ENCODE peak calls at places on chromosomes 11 and 22, in five cellular contexts. D is mesenchymal stem cell, R is thoracic aorta, Y is GM12878, Z is psoas muscle. K is an unnamed sample. For H3K4me1 and H3K27me3, the result is how much of the 10 kb centered on the place peaks cover.

GRCh38 chr22:33969052-33969451 is 48.8 kb upstream of the LARGE1 start:
- DNase-seq in D (no peak), R (no peak), Y (no peak), Z (no peak), K (no peak)

GRCh38 chr11:27229511-27230174 is 133.4 kb downstream of the CCDC34 start:
- DNase-seq in D (no peak), R (no peak), Y (no peak), Z (no peak), K (no peak)

GRCh38 chr11:69801513-69802335 is 17.5 kb downstream of the FGF3 start:
- DNase-seq in D (peak), R (no peak), Y (no peak), Z (no peak), K (peak)

GRCh38 chr11:128914216-128915147 is 23.3 kb downstream of the KCNJ5 start:
- DNase-seq in D (no peak), R (no peak), Y (no peak), Z (no peak), K (no peak)

GRCh38 chr11:66070604-66071325 is 693 bp downstream of the PACS1 start:
- DNase-seq in D (peak), R (no peak), Y (no peak), Z (peak), K (peak)

GRCh38 chr11:118406599-118407166 is 5.3 kb downstream of the ATP5MG start:
- DNase-seq in D (peak), R (no peak), Y (peak), Z (no peak), K (no peak)

GRCh38 chr22:22945195-22945594 is 57.6 kb downstream of the IGLL5 start:
- DNase-seq in D (no peak), R (no peak), Y (no peak), Z (no peak), K (no peak)

GRCh38 chr22:44277404-44278135 is 35.2 kb downstream of the SHISAL1 start:
- DNase-seq in D (no peak), R (no peak), Y (no peak), Z (no peak), K (no peak)

GRCh38 chr11:18501629-18502028 is 25.1 kb downstream of the TSG101 start:
- DNase-seq in D (no peak), R (no peak), Y (no peak), Z (no peak), K (no peak)

GRCh38 chr22:26848244-26848920 is 191.0 kb downstream of the MIAT start:
- DNase-seq in D (peak), R (no peak), Y (no peak), Z (peak), K (peak)

GRCh38 chr11:117819096-117820040 is 5.2 kb downstream of the FXYD2 start:
- DNase-seq in D (peak), R (no peak), Y (no peak), Z (peak), K (no peak)

GRCh38 chr11:114154271-114155047 is 94.9 kb downstream of the ZBTB16 start:
- DNase-seq in D (peak), R (no peak), Y (no peak), Z (peak), K (no peak)

GRCh38 chr11:82194521-82194920 is 539.1 kb downstream of the FAM181B start:
- DNase-seq in D (no peak), R (no peak), Y (no peak), Z (no peak), K (no peak)

GRCh38 chr22:30305906-30306628 is 16.8 kb upstream of the CASTOR1 start:
- DNase-seq in D (no peak), R (no peak), Y (no peak), Z (no peak), K (no peak)
- H3K4me1 ChIP-seq in D (half or more), R (half or more), Y (half or more), Z (under half), K (under half)

DNA sequence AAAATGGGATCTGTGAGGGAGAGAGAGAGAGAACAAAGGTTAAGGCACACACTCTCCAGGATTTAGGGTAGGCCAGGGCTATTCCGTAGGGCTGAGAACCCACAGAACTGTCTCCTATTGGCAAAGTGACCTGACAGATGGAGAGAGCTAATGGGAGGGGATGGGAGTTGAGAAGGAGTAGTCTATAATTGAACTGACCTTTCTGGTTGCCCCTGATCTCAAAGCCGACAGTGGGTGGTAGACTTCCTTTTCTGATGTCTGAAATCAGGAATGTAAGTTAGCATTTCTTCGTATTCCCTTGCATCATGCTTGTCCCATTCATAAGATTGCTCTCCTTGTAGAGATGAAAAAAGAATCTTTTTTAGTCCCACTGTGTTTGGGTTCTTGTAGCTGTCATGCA is 210.1 kb downstream of the NTM start:
- DNase-seq in D (no peak), R (no peak), Y (no peak), Z (no peak), K (no peak)
- H3K27me3 ChIP-seq in D (under half), R (under half), Y (under half), Z (under half), K (under half)

DNA sequence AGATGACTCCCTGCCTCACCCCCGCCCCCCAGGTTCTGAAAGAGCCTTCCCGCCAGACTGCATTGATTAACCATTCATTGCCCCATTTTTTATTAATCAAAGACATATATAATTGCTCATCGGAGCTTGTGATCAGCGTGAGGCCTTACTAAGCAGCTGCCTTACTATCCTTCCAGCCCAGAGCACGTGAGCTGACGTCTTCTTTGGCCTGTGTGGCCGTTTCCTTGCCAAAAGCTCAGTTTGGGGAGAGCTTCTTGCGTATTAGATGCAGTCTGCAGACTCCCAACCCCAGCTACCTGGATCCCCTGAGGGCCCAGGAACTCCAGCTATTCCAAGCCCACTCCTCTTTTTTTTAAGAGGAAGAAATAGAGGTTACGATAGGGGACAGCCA is 766 bp upstream of the SLC43A3 start:
- DNase-seq in D (no peak), R (no peak), Y (no peak), Z (peak), K (no peak)
- H3K27ac ChIP-seq in D (no peak), R (peak), Y (no peak), Z (peak), K (peak)

GRCh38 chr11:62015615-62016014 is 48.2 kb upstream of the FTH1 start:
- DNase-seq in D (peak), R (no peak), Y (no peak), Z (no peak), K (peak)

GRCh38 chr11:62020661-62021060 is 53.2 kb upstream of the FTH1 start:
- DNase-seq in D (no peak), R (no peak), Y (no peak), Z (no peak), K (no peak)

GRCh38 chr11:62018978-62019664 is 51.7 kb upstream of the FTH1 start:
- DNase-seq in D (no peak), R (no peak), Y (no peak), Z (no peak), K (no peak)

GRCh38 chr11:62014158-62014476 is 46.7 kb upstream of the FTH1 start:
- DNase-seq in D (no peak), R (no peak), Y (no peak), Z (no peak), K (no peak)

DNA sequence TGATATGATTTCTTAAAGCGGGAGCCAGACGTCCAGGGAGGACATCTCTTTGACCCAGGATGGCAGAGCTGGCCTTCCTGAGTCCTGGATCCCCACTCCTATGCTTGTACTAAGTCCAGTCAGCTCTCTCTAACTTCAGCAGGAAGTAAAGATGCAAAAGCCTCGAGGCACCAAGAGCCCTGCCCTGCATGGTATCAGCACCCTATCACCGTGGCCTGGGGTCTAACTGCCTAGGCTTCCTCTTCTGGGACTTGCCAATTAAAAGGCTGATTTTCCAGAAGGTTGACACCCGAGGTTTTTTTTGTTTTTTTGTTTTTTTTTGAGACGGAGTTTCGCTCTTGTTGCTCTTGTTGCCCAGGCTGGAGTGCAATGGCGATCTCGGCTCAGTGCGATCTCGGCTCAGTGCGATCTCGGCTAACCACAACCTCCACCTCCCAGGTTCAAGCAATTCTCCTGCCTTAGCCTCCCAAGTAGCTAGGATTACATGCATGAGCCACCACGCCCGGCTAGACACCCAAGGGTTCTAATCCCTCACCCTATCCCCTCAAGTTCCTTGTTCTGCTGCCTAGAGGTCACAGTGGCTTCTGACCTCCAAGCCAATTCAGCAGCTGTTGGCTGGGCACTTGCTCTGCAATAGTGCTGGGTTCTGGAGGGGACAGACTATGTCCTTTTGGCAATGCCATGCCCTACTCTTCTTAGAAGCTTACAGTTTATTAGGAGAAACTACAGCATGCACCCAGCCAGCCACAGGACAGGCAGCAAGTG is 50.6 kb upstream of the FTH1 start:
- DNase-seq in D (no peak), R (no peak), Y (no peak), Z (no peak), K (no peak)
- H3K4me1 ChIP-seq in D (under half), R (under half), Y (under half), Z (under half), K (half or more)

GRCh38 chr22:29718949-29719893 is 582 bp upstream of the CABP7 start:
- DNase-seq in D (no peak), R (no peak), Y (no peak), Z (no peak), K (no peak)
- H3K27me3 ChIP-seq in D (half or more), R (under half), Y (under half), Z (under half), K (under half)

GRCh38 chr11:20041499-20041898 is 118.8 kb downstream of the DBX1 start:
- DNase-seq in D (no peak), R (no peak), Y (no peak), Z (no peak), K (no peak)
- H3K27ac ChIP-seq in D (no peak), R (peak), Y (no peak), Z (no peak), K (no peak)

GRCh38 chr11:119713361-119714040 is 15.5 kb downstream of the NECTIN1 start:
- DNase-seq in D (no peak), R (no peak), Y (no peak), Z (no peak), K (no peak)
- H3K4me1 ChIP-seq in D (half or more), R (under half), Y (under half), Z (under half), K (under half)

K was measured in SJSA1.